ENCODE peak calls at places on chromosomes 4 and X, in five cellular contexts. One of them, this sample, is unnamed.

GRCh38 chr4:128810331-128810870 is 901 bp downstream of the JADE1 start:
- DNase-seq in HCT116: peak
- DNase-seq in GM23338: no peak
- DNase-seq in Karpas-422: peak
- DNase-seq in H9: no peak
- DNase-seq in this sample: peak

GRCh38 chr4:41460641-41461040 is 77.3 kb upstream of the LIMCH1 start:
- DNase-seq in HCT116: no peak
- DNase-seq in GM23338: no peak
- DNase-seq in Karpas-422: no peak
- DNase-seq in H9: no peak
- DNase-seq in this sample: no peak

GRCh38 chr4:73451404-73451803 is 15.4 kb downstream of the AFP start:
- DNase-seq in HCT116: no peak
- DNase-seq in GM23338: peak
- DNase-seq in Karpas-422: no peak
- DNase-seq in H9: peak
- DNase-seq in this sample: no peak

GRCh38 chr4:6272863-6273660 is 3.4 kb downstream of the WFS1 start:
- DNase-seq in HCT116: no peak
- DNase-seq in GM23338: no peak
- DNase-seq in Karpas-422: no peak
- DNase-seq in H9: no peak
- DNase-seq in this sample: peak

GRCh38 chr4:40662962-40663604 is 33.4 kb upstream of the RBM47 start:
- DNase-seq in HCT116: no peak
- DNase-seq in GM23338: no peak
- DNase-seq in Karpas-422: no peak
- DNase-seq in H9: no peak
- DNase-seq in this sample: peak

GRCh38 chrX:73577368-73577767 is 14.4 kb downstream of the CHIC1 start:
- DNase-seq in HCT116: no peak
- DNase-seq in GM23338: peak
- DNase-seq in Karpas-422: no peak
- DNase-seq in H9: no peak
- DNase-seq in this sample: no peak

GRCh38 chr4:143555676-143556075 is 42.2 kb downstream of the SMARCA5 start:
- DNase-seq in HCT116: no peak
- DNase-seq in GM23338: no peak
- DNase-seq in Karpas-422: no peak
- DNase-seq in H9: no peak
- DNase-seq in this sample: peak

GRCh38 chrX:44674906-44675305 is 132.2 kb upstream of the FUNDC1 start:
- DNase-seq in HCT116: no peak
- DNase-seq in GM23338: no peak
- DNase-seq in Karpas-422: no peak
- DNase-seq in H9: no peak
- DNase-seq in this sample: no peak

GRCh38 chrX:30904632-30905031 is 15.6 kb upstream of the TAB3 start:
- DNase-seq in HCT116: no peak
- DNase-seq in GM23338: no peak
- DNase-seq in Karpas-422: no peak
- DNase-seq in H9: no peak
- DNase-seq in this sample: no peak

GRCh38 chr4:93759506-93759905 is 69.0 kb upstream of the ATOH1 start:
- DNase-seq in HCT116: no peak
- DNase-seq in GM23338: no peak
- DNase-seq in Karpas-422: no peak
- DNase-seq in H9: no peak
- DNase-seq in this sample: peak

GRCh38 chr4:171812377-171813194 is 618 bp upstream of the GALNTL6 start:
- DNase-seq in HCT116: no peak
- DNase-seq in GM23338: peak
- DNase-seq in Karpas-422: no peak
- DNase-seq in H9: peak
- DNase-seq in this sample: peak

GRCh38 chr4:159090255-159090654 is 12.6 kb upstream of the RAPGEF2 start:
- DNase-seq in HCT116: no peak
- DNase-seq in GM23338: no peak
- DNase-seq in Karpas-422: no peak
- DNase-seq in H9: no peak
- DNase-seq in this sample: no peak

GRCh38 chrX:46683023-46683422 is 75.9 kb downstream of the SLC9A7 start:
- DNase-seq in HCT116: no peak
- DNase-seq in GM23338: peak
- DNase-seq in Karpas-422: no peak
- DNase-seq in H9: no peak
- DNase-seq in this sample: no peak

GRCh38 chr4:142331646-142332045 is 514.5 kb downstream of the INPP4B start:
- DNase-seq in HCT116: no peak
- DNase-seq in GM23338: no peak
- DNase-seq in Karpas-422: no peak
- DNase-seq in H9: no peak
- DNase-seq in this sample: no peak

GRCh38 chrX:72041901-72042859 is 89.5 kb downstream of the RTL5 start:
- DNase-seq in HCT116: no peak
- DNase-seq in GM23338: no peak
- DNase-seq in Karpas-422: peak
- DNase-seq in H9: no peak
- DNase-seq in this sample: no peak

GRCh38 chr4:146368209-146368608 is 153.5 kb downstream of the SLC10A7 start:
- DNase-seq in HCT116: no peak
- DNase-seq in GM23338: no peak
- DNase-seq in Karpas-422: no peak
- DNase-seq in H9: no peak
- DNase-seq in this sample: peak

GRCh38 chr4:2103127-2103842 is 44.2 kb downstream of the NAT8L start:
- DNase-seq in HCT116: no peak
- DNase-seq in GM23338: no peak
- DNase-seq in Karpas-422: no peak
- DNase-seq in H9: no peak
- DNase-seq in this sample: no peak
- H2AFZ ChIP-seq in HCT116: no peak
- H2AFZ ChIP-seq in GM23338: no peak
- H2AFZ ChIP-seq in Karpas-422: no peak
- H2AFZ ChIP-seq in H9: no peak
- H2AFZ ChIP-seq in this sample: no peak

DNA sequence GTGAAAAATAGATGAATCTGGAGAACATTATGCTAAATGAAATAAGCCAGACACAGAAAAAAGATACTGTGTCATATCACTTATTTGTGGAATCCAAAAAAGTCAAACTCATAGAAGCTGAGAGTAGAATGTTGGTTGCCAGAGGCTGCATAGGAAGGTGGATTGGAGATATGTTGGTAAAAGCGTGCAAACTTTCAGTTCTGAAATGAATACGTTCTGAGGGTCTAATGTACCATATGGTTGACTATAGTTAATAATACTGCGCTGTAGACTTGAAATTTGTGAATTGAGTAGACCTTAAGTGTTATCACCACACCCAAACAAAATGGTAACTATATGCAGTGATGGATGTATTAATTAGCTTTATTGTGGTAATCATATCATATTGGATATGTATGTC is 45.0 kb upstream of the UPRT start:
- DNase-seq in HCT116: no peak
- DNase-seq in GM23338: no peak
- DNase-seq in Karpas-422: no peak
- DNase-seq in H9: no peak
- DNase-seq in this sample: no peak
- H3K27ac ChIP-seq in HCT116: no peak
- H3K27ac ChIP-seq in GM23338: no peak
- H3K27ac ChIP-seq in Karpas-422: no peak
- H3K27ac ChIP-seq in H9: no peak
- H3K27ac ChIP-seq in this sample: no peak

GRCh38 chrX:65894138-65894537 is 145.7 kb downstream of the VSIG4 start:
- DNase-seq in HCT116: no peak
- DNase-seq in GM23338: no peak
- DNase-seq in Karpas-422: no peak
- DNase-seq in H9: no peak
- DNase-seq in this sample: no peak
- H2AFZ ChIP-seq in HCT116: no peak
- H2AFZ ChIP-seq in GM23338: no peak
- H2AFZ ChIP-seq in Karpas-422: no peak
- H2AFZ ChIP-seq in H9: no peak
- H2AFZ ChIP-seq in this sample: no peak

GRCh38 chr4:1247811-1248261 is 1.1 kb downstream of the CTBP1 start:
- DNase-seq in HCT116: no peak
- DNase-seq in GM23338: no peak
- DNase-seq in Karpas-422: peak
- DNase-seq in H9: peak
- DNase-seq in this sample: no peak
- H3K27ac ChIP-seq in HCT116: peak
- H3K27ac ChIP-seq in GM23338: no peak
- H3K27ac ChIP-seq in Karpas-422: peak
- H3K27ac ChIP-seq in H9: no peak
- H3K27ac ChIP-seq in this sample: peak

GRCh38 chrX:12891915-12892506 is 14.4 kb upstream of the TLR8 start:
- DNase-seq in HCT116: no peak
- DNase-seq in GM23338: no peak
- DNase-seq in Karpas-422: no peak
- DNase-seq in H9: no peak
- DNase-seq in this sample: no peak
- H2AFZ ChIP-seq in HCT116: no peak
- H2AFZ ChIP-seq in GM23338: no peak
- H2AFZ ChIP-seq in Karpas-422: no peak
- H2AFZ ChIP-seq in H9: no peak
- H2AFZ ChIP-seq in this sample: no peak

This sample was measured in hepatocyte.